ENCODE peak calls at places on chromosomes 2 and 18, in ten cellular contexts. One of them, this sample, is unnamed.
A peak's percentile ranks its signal among the peaks of the same experiment; 100 is the strongest.

GRCh38 chr2:219664958-219665357 is 37.5 kb downstream of the SLC4A3 start:
- DNase-seq in heart left ventricle: peak; percentile 78
- DNase-seq in HCT116: no peak
- DNase-seq in uterus: no peak
- DNase-seq in Peyer's patch: no peak
- DNase-seq in K562: no peak
- DNase-seq in IMR-90: peak; percentile 47
- DNase-seq in body of pancreas: no peak
- DNase-seq in tibial nerve: no peak
- DNase-seq in endothelial cell of umbilical vein: no peak
- DNase-seq in this sample: no peak

GRCh38 chr2:161954103-161954502 is 119.9 kb downstream of the DPP4 start:
- DNase-seq in K562: no peak
- DNase-seq in Peyer's patch: no peak
- DNase-seq in IMR-90: no peak
- DNase-seq in body of pancreas: no peak
- DNase-seq in tibial nerve: no peak
- DNase-seq in HCT116: no peak
- DNase-seq in heart left ventricle: no peak
- DNase-seq in endothelial cell of umbilical vein: peak; percentile 4
- DNase-seq in uterus: no peak
- DNase-seq in this sample: no peak

GRCh38 chr2:159229476-159230144 is 56.9 kb downstream of the WDSUB1 start:
- DNase-seq in HCT116: no peak
- DNase-seq in K562: no peak
- DNase-seq in endothelial cell of umbilical vein: no peak
- DNase-seq in body of pancreas: no peak
- DNase-seq in IMR-90: no peak
- DNase-seq in heart left ventricle: no peak
- DNase-seq in uterus: no peak
- DNase-seq in Peyer's patch: no peak
- DNase-seq in tibial nerve: no peak
- DNase-seq in this sample: no peak

GRCh38 chr2:178266445-178266844 is 72.1 kb downstream of the OSBPL6 start:
- DNase-seq in IMR-90: no peak
- DNase-seq in endothelial cell of umbilical vein: no peak
- DNase-seq in tibial nerve: no peak
- DNase-seq in Peyer's patch: no peak
- DNase-seq in K562: no peak
- DNase-seq in heart left ventricle: no peak
- DNase-seq in body of pancreas: no peak
- DNase-seq in uterus: no peak
- DNase-seq in HCT116: no peak
- DNase-seq in this sample: no peak

GRCh38 chr2:148640767-148641166 is 3.8 kb upstream of the EPC2 start:
- DNase-seq in endothelial cell of umbilical vein: no peak
- DNase-seq in tibial nerve: no peak
- DNase-seq in K562: no peak
- DNase-seq in body of pancreas: no peak
- DNase-seq in heart left ventricle: no peak
- DNase-seq in HCT116: no peak
- DNase-seq in Peyer's patch: no peak
- DNase-seq in IMR-90: peak; percentile 25
- DNase-seq in uterus: no peak
- DNase-seq in this sample: no peak

GRCh38 chr18:45254683-45255082 is 360.6 kb upstream of the SLC14A2 start:
- DNase-seq in Peyer's patch: no peak
- DNase-seq in K562: no peak
- DNase-seq in endothelial cell of umbilical vein: no peak
- DNase-seq in HCT116: no peak
- DNase-seq in heart left ventricle: peak; percentile 55
- DNase-seq in IMR-90: no peak
- DNase-seq in tibial nerve: no peak
- DNase-seq in body of pancreas: peak; percentile 15
- DNase-seq in uterus: peak; percentile 19
- DNase-seq in this sample: no peak

GRCh38 chr2:209334188-209335017 is 89.4 kb upstream of the MAP2 start:
- DNase-seq in body of pancreas: peak; percentile 71
- DNase-seq in IMR-90: peak; percentile 37
- DNase-seq in HCT116: peak; percentile 60
- DNase-seq in heart left ventricle: peak; percentile 46
- DNase-seq in uterus: peak; percentile 23
- DNase-seq in K562: peak; percentile 9
- DNase-seq in endothelial cell of umbilical vein: peak; percentile 69
- DNase-seq in tibial nerve: peak; percentile 45
- DNase-seq in Peyer's patch: no peak
- DNase-seq in this sample: peak; percentile 40

GRCh38 chr18:46843372-46843771 is 73.9 kb downstream of the PIAS2 start:
- DNase-seq in body of pancreas: no peak
- DNase-seq in tibial nerve: no peak
- DNase-seq in heart left ventricle: no peak
- DNase-seq in Peyer's patch: no peak
- DNase-seq in endothelial cell of umbilical vein: no peak
- DNase-seq in HCT116: no peak
- DNase-seq in uterus: no peak
- DNase-seq in IMR-90: no peak
- DNase-seq in K562: no peak
- DNase-seq in this sample: no peak

GRCh38 chr2:219010162-219010756 is 17.0 kb upstream of the CRYBA2 start:
- DNase-seq in tibial nerve: no peak
- DNase-seq in Peyer's patch: no peak
- DNase-seq in heart left ventricle: no peak
- DNase-seq in endothelial cell of umbilical vein: no peak
- DNase-seq in IMR-90: no peak
- DNase-seq in K562: peak; percentile 48
- DNase-seq in body of pancreas: peak; percentile 46
- DNase-seq in HCT116: no peak
- DNase-seq in uterus: no peak
- DNase-seq in this sample: no peak

GRCh38 chr2:186130678-186131511 is 355.2 kb upstream of the ZC3H15 start:
- DNase-seq in tibial nerve: no peak
- DNase-seq in heart left ventricle: no peak
- DNase-seq in K562: no peak
- DNase-seq in endothelial cell of umbilical vein: no peak
- DNase-seq in uterus: no peak
- DNase-seq in IMR-90: no peak
- DNase-seq in HCT116: no peak
- DNase-seq in body of pancreas: no peak
- DNase-seq in Peyer's patch: no peak
- DNase-seq in this sample: no peak

GRCh38 chr2:65358690-65359400 is 73.6 kb downstream of the SPRED2 start:
- DNase-seq in endothelial cell of umbilical vein: no peak
- DNase-seq in IMR-90: peak; percentile 49
- DNase-seq in heart left ventricle: no peak
- DNase-seq in tibial nerve: no peak
- DNase-seq in K562: peak; percentile 43
- DNase-seq in HCT116: no peak
- DNase-seq in uterus: no peak
- DNase-seq in Peyer's patch: no peak
- DNase-seq in body of pancreas: no peak
- DNase-seq in this sample: no peak

GRCh38 chr2:81650048-81650971 is 1345.8 kb upstream of the LRRTM1 start:
- DNase-seq in heart left ventricle: no peak
- DNase-seq in tibial nerve: no peak
- DNase-seq in IMR-90: peak; percentile 39
- DNase-seq in endothelial cell of umbilical vein: no peak
- DNase-seq in Peyer's patch: no peak
- DNase-seq in uterus: no peak
- DNase-seq in K562: no peak
- DNase-seq in HCT116: peak; percentile 79
- DNase-seq in body of pancreas: no peak
- DNase-seq in this sample: no peak

GRCh38 chr18:64202836-64203235 is 53.9 kb upstream of the LINC00305 start:
- DNase-seq in heart left ventricle: no peak
- DNase-seq in endothelial cell of umbilical vein: no peak
- DNase-seq in K562: no peak
- DNase-seq in HCT116: no peak
- DNase-seq in IMR-90: no peak
- DNase-seq in body of pancreas: no peak
- DNase-seq in tibial nerve: no peak
- DNase-seq in Peyer's patch: no peak
- DNase-seq in uterus: no peak
- DNase-seq in this sample: no peak

GRCh38 chr2:109531896-109532727 is 81.7 kb downstream of the SEPTIN10 start:
- DNase-seq in uterus: no peak
- DNase-seq in endothelial cell of umbilical vein: no peak
- DNase-seq in Peyer's patch: no peak
- DNase-seq in body of pancreas: no peak
- DNase-seq in HCT116: no peak
- DNase-seq in K562: no peak
- DNase-seq in heart left ventricle: peak; percentile 2
- DNase-seq in tibial nerve: no peak
- DNase-seq in IMR-90: no peak
- DNase-seq in this sample: no peak

GRCh38 chr2:117232305-117232704 is 582.2 kb upstream of the DDX18 start:
- DNase-seq in K562: no peak
- DNase-seq in HCT116: no peak
- DNase-seq in uterus: no peak
- DNase-seq in Peyer's patch: no peak
- DNase-seq in endothelial cell of umbilical vein: no peak
- DNase-seq in IMR-90: no peak
- DNase-seq in body of pancreas: no peak
- DNase-seq in heart left ventricle: no peak
- DNase-seq in tibial nerve: no peak
- DNase-seq in this sample: no peak

GRCh38 chr2:69012310-69013122 is 463 bp upstream of the ANTXR1 start:
- DNase-seq in endothelial cell of umbilical vein: peak; percentile 56
- DNase-seq in IMR-90: peak; percentile 76
- DNase-seq in uterus: peak; percentile 79
- DNase-seq in body of pancreas: peak; percentile 38
- DNase-seq in HCT116: peak; percentile 23
- DNase-seq in tibial nerve: peak; percentile 76
- DNase-seq in Peyer's patch: peak; percentile 68
- DNase-seq in heart left ventricle: peak; percentile 78
- DNase-seq in K562: peak; percentile 66
- DNase-seq in this sample: peak; percentile 51
- H3K4me1 ChIP-seq in endothelial cell of umbilical vein: peaks cover 13% of the 10 kb centered on the region
- H3K4me1 ChIP-seq in IMR-90: peaks cover 3% of the 10 kb centered on the region
- H3K4me1 ChIP-seq in uterus: no peaks in the 10 kb centered on the region
- H3K4me1 ChIP-seq in body of pancreas: peaks cover 10% of the 10 kb centered on the region
- H3K4me1 ChIP-seq in HCT116: peaks cover 10% of the 10 kb centered on the region
- H3K4me1 ChIP-seq in tibial nerve: peaks cover 45% of the 10 kb centered on the region
- H3K4me1 ChIP-seq in Peyer's patch: no peaks in the 10 kb centered on the region
- H3K4me1 ChIP-seq in heart left ventricle: peaks cover 9% of the 10 kb centered on the region
- H3K4me1 ChIP-seq in K562: peaks cover 11% of the 10 kb centered on the region
- H3K4me1 ChIP-seq in this sample: no peaks in the 10 kb centered on the region

GRCh38 chr2:216694201-216694825 is 1.0 kb downstream of the IGFBP5 start:
- DNase-seq in HCT116: no peak
- DNase-seq in tibial nerve: no peak
- DNase-seq in heart left ventricle: peak; percentile 53
- DNase-seq in IMR-90: no peak
- DNase-seq in uterus: peak; percentile 63
- DNase-seq in endothelial cell of umbilical vein: peak; percentile 14
- DNase-seq in body of pancreas: peak; percentile 37
- DNase-seq in K562: no peak
- DNase-seq in Peyer's patch: no peak
- DNase-seq in this sample: peak; percentile 53
- TF ChIP-seq POLR2A in HCT116: no peak
- TF ChIP-seq POLR2A in tibial nerve: peak; percentile 37
- TF ChIP-seq POLR2A in heart left ventricle: no peak
- TF ChIP-seq POLR2A in IMR-90: no peak
- TF ChIP-seq POLR2A in uterus: peak; percentile 39
- TF ChIP-seq POLR2A in endothelial cell of umbilical vein: no peak
- TF ChIP-seq POLR2A in body of pancreas: no peak
- TF ChIP-seq POLR2A in K562: no peak
- TF ChIP-seq POLR2A in Peyer's patch: no peak
- TF ChIP-seq POLR2A in this sample: no peak

DNA sequence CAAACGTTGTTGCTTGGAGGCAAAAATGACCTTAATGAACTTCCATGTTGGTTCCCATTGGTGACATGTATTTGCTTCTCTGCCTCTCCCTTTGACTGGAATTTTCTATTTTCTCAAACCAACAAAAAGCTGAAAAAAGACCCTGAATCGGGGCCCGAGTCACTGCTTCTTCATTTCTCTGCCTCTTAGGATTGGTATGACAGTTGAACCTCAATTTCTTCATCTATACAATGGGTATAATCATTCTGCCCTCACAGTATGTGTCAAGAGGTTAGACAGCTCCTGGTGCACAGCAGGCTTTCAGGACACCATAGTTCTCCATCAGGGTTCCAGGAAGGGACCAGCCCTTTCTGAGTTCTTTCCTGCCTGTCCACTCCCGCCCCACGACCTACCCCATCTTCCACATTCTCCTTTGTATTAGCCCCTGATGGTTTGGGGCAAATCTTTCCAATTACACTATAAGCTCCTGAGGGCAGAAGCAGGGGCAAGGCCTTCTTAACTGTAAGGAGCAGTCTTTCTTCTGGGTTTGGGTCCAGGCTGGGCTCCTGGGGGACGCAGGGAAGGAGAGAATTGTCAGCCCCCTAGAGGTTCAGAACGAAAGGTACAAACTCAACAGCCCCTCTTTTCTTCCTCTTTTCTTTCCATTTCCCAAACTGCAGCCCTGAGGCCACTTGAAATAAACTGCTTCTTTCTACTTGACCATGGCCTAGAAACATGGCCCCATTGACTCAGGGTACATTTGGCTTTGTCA is 6.3 kb upstream of the PKDCC start:
- DNase-seq in IMR-90: no peak
- DNase-seq in tibial nerve: no peak
- DNase-seq in uterus: no peak
- DNase-seq in heart left ventricle: no peak
- DNase-seq in body of pancreas: no peak
- DNase-seq in K562: no peak
- DNase-seq in Peyer's patch: no peak
- DNase-seq in HCT116: no peak
- DNase-seq in endothelial cell of umbilical vein: no peak
- DNase-seq in this sample: no peak
- H3K4me1 ChIP-seq in IMR-90: peaks cover 8% of the 10 kb centered on the region
- H3K4me1 ChIP-seq in tibial nerve: peaks cover 14% of the 10 kb centered on the region
- H3K4me1 ChIP-seq in uterus: peaks cover 6% of the 10 kb centered on the region
- H3K4me1 ChIP-seq in heart left ventricle: peaks cover 3% of the 10 kb centered on the region
- H3K4me1 ChIP-seq in body of pancreas: no peaks in the 10 kb centered on the region
- H3K4me1 ChIP-seq in K562: no peaks in the 10 kb centered on the region
- H3K4me1 ChIP-seq in Peyer's patch: no peaks in the 10 kb centered on the region
- H3K4me1 ChIP-seq in HCT116: no peaks in the 10 kb centered on the region
- H3K4me1 ChIP-seq in endothelial cell of umbilical vein: no peaks in the 10 kb centered on the region
- H3K4me1 ChIP-seq in this sample: no peaks in the 10 kb centered on the region

DNA sequence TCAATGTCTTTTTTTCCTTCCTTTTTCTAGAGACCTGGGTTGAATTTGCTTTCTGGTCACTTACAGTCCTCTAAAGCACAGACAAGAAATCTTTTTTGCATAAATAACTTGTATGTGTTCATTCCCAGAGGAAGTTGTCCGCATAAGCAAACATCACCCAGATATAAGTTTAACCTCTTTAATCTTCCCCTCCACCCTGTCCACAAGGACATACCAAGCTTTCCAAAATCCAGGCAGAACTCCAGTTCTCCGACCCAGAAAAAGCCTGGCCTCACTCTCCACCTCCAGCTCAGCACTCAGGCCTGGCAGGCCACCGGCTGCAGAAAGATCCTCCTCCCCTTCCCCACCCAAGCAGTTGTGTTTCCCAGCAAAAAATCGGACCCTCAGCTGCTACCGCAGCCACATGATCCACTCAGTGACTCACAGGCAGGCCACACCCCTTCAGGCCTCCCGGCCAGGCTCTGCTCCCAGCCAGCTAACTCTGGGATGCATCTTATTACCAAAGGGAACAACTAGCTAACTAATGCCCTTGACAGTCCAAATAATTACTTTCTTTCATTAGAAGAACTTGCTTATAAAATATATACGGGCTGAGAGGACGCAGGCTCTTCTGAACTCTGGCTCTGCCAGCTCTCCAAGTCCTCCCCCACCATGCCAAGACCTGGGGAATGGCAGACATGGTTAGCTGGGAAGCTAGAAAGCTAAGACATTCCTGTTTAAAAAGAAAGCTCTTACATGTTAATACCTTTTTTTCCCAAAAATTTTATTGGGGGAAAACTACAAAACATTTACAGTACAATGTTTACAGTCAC is 4.5 kb downstream of the ZFP36L2 start:
- DNase-seq in Peyer's patch: peak; percentile 89
- DNase-seq in IMR-90: peak; percentile 97
- DNase-seq in HCT116: peak; percentile 64
- DNase-seq in heart left ventricle: peak; percentile 90
- DNase-seq in endothelial cell of umbilical vein: peak; percentile 93
- DNase-seq in tibial nerve: peak; percentile 89
- DNase-seq in uterus: peak; percentile 94
- DNase-seq in body of pancreas: peak; percentile 91
- DNase-seq in K562: peak; percentile 85
- DNase-seq in this sample: peak; percentile 88
- TF ChIP-seq POLR2A in Peyer's patch: peak; percentile 68
- TF ChIP-seq POLR2A in IMR-90: peak; percentile 1
- TF ChIP-seq POLR2A in HCT116: no peak
- TF ChIP-seq POLR2A in heart left ventricle: no peak
- TF ChIP-seq POLR2A in endothelial cell of umbilical vein: peak; percentile 71
- TF ChIP-seq POLR2A in tibial nerve: peak; percentile 81
- TF ChIP-seq POLR2A in uterus: peak; percentile 51
- TF ChIP-seq POLR2A in body of pancreas: peak; percentile 41
- TF ChIP-seq POLR2A in K562: peak; percentile 81
- TF ChIP-seq POLR2A in this sample: peak; percentile 70

This sample was measured in prostate gland.